ENCODE peak calls at places on chromosomes 5 and 9, in six cellular contexts. S is stimulated activated CD4-positive, alpha-beta T cell treated with anti-CD3 and anti-CD28 coated beads, Interleukin-2, amount 100 ng/mL, for 48 hours; W is HT-29; R is trophoblast cell; X is neural crest cell; B is astrocyte. D is an unnamed sample.

GRCh38 chr9:134422301-134422700 is 96.0 kb downstream of the RXRA start:
- DNase-seq in S (no peak), W (no peak), R (no peak), X (no peak), B (no peak), D (no peak)

GRCh38 chr9:133237271-133237731 is 28.3 kb upstream of the OBP2B start:
- DNase-seq in S (no peak), W (no peak), R (no peak), X (no peak), B (no peak), D (no peak)

GRCh38 chr9:110440161-110440560 is 102.5 kb upstream of the TXNDC8 start:
- DNase-seq in S (no peak), W (no peak), R (no peak), X (no peak), B (peak), D (peak)

GRCh38 chr9:134597957-134598883 is 43.4 kb upstream of the COL5A1 start:
- DNase-seq in S (no peak), W (no peak), R (no peak), X (no peak), B (no peak), D (peak)

GRCh38 chr9:95509851-95510529 is 6.8 kb downstream of the PTCH1 start:
- DNase-seq in S (no peak), W (peak), R (no peak), X (peak), B (no peak), D (peak)

GRCh38 chr9:87067426-87067825 is 120.1 kb upstream of the GAS1 start:
- DNase-seq in S (no peak), W (no peak), R (no peak), X (no peak), B (no peak), D (no peak)

GRCh38 chr9:1962036-1962535 is 53.1 kb upstream of the SMARCA2 start:
- DNase-seq in S (no peak), W (no peak), R (no peak), X (no peak), B (no peak), D (no peak)

GRCh38 chr5:1468629-1469527 is 23.6 kb upstream of the SLC6A3 start:
- DNase-seq in S (no peak), W (no peak), R (no peak), X (no peak), B (no peak), D (no peak)

GRCh38 chr9:116381350-116381749 is 227.8 kb downstream of the PAPPA start:
- DNase-seq in S (no peak), W (no peak), R (no peak), X (no peak), B (no peak), D (no peak)

GRCh38 chr9:88985616-88986015 is 5.7 kb upstream of the S1PR3 start:
- DNase-seq in S (no peak), W (no peak), R (no peak), X (no peak), B (no peak), D (no peak)

GRCh38 chr5:1294839-1295649 is at the start of gene TERT:
- DNase-seq in S (peak), W (no peak), R (no peak), X (peak), B (no peak), D (no peak)

GRCh38 chr5:176693477-176693851 is 46.2 kb downstream of the TSPAN17 start:
- DNase-seq in S (no peak), W (peak), R (no peak), X (no peak), B (no peak), D (no peak)

GRCh38 chr9:38162332-38162985 is 93.4 kb upstream of the SHB start:
- DNase-seq in S (no peak), W (no peak), R (no peak), X (no peak), B (no peak), D (no peak)

GRCh38 chr9:127884427-127884911 is 7.0 kb upstream of the AK1 start:
- DNase-seq in S (no peak), W (no peak), R (no peak), X (no peak), B (no peak), D (no peak)

GRCh38 chr5:178211095-178212048 is 7.0 kb downstream of the HNRNPAB start:
- DNase-seq in S (no peak), W (peak), R (no peak), X (no peak), B (no peak), D (no peak)

GRCh38 chr5:107979900-107980299 is 309.2 kb upstream of the EFNA5 start:
- DNase-seq in S (no peak), W (no peak), R (no peak), X (no peak), B (no peak), D (no peak)

GRCh38 chr5:93355691-93356090 is 225.3 kb downstream of the NR2F1-AS1 start:
- DNase-seq in S (no peak), W (no peak), R (no peak), X (no peak), B (no peak), D (no peak)

GRCh38 chr5:6758201-6758600 is 45.0 kb downstream of the TENT4A start:
- DNase-seq in S (no peak), W (no peak), R (no peak), X (no peak), B (no peak), D (peak)

GRCh38 chr9:3948826-3949578 is 350.9 kb downstream of the GLIS3 start:
- DNase-seq in S (no peak), W (no peak), R (no peak), X (no peak), B (peak), D (no peak)

GRCh38 chr9:77897292-77897691 is 134.3 kb downstream of the GNAQ start:
- DNase-seq in S (no peak), W (peak), R (no peak), X (no peak), B (no peak), D (peak)

GRCh38 chr9:12416736-12417135 is 276.4 kb upstream of the TYRP1 start:
- DNase-seq in S (no peak), W (no peak), R (no peak), X (no peak), B (no peak), D (peak)

GRCh38 chr9:110575952-110576351 is 3.6 kb downstream of the SVEP1 start:
- DNase-seq in S (no peak), W (no peak), R (no peak), X (no peak), B (no peak), D (no peak)

GRCh38 chr5:166286832-166287231 is 2004.6 kb upstream of the WWC1 start:
- DNase-seq in S (no peak), W (no peak), R (no peak), X (no peak), B (no peak), D (no peak)

GRCh38 chr5:170693701-170694100 is 89.8 kb upstream of the GABRP start:
- DNase-seq in S (no peak), W (no peak), R (no peak), X (no peak), B (no peak), D (no peak)

GRCh38 chr5:145697251-145698016 is 137.7 kb downstream of the PRELID2 start:
- DNase-seq in S (peak), W (peak), R (peak), X (no peak), B (peak), D (peak)

GRCh38 chr5:143119881-143120341 is 283.6 kb downstream of the NR3C1 start:
- DNase-seq in S (no peak), W (no peak), R (no peak), X (no peak), B (no peak), D (no peak)

GRCh38 chr5:22560115-22560514 is 293.0 kb downstream of the CDH12 start:
- DNase-seq in S (no peak), W (no peak), R (peak), X (no peak), B (peak), D (no peak)

GRCh38 chr5:59837071-59837470 is 56.5 kb downstream of the PDE4D start:
- DNase-seq in S (no peak), W (no peak), R (no peak), X (no peak), B (no peak), D (no peak)

GRCh38 chr9:20048985-20049384 is 260.1 kb upstream of the SLC24A2 start:
- DNase-seq in S (no peak), W (no peak), R (no peak), X (no peak), B (no peak), D (no peak)

GRCh38 chr5:15579193-15579990 is 79.4 kb downstream of the FBXL7 start:
- DNase-seq in S (no peak), W (no peak), R (no peak), X (no peak), B (no peak), D (no peak)

GRCh38 chr5:126433708-126434107 is 10.5 kb downstream of the GRAMD2B start:
- DNase-seq in S (no peak), W (no peak), R (peak), X (no peak), B (peak), D (no peak)

GRCh38 chr9:36717276-36717675 is 144.6 kb downstream of the MELK start:
- DNase-seq in S (no peak), W (no peak), R (no peak), X (no peak), B (peak), D (no peak)

GRCh38 chr5:9479361-9479760 is 66.5 kb downstream of the SEMA5A start:
- DNase-seq in S (no peak), W (no peak), R (no peak), X (no peak), B (peak), D (no peak)

GRCh38 chr5:35780236-35780635 is 76.5 kb upstream of the IL7R start:
- DNase-seq in S (no peak), W (no peak), R (no peak), X (no peak), B (no peak), D (no peak)